ENCODE peak calls at places on chromosomes 7 and 10, in seven cellular contexts. U, V, Z, R, C, Q and X are unnamed samples.

GRCh38 chr7:41698726-41699125 is 4.2 kb downstream of the INHBA start:
- DNase-seq in U (no peak), V (no peak), Z (no peak), R (no peak), C (no peak), Q (no peak), X (no peak)

GRCh38 chr10:71920540-71921318 is 43.5 kb upstream of the CHST3 start:
- DNase-seq in U (no peak), V (no peak), Z (no peak), R (no peak), C (no peak), Q (no peak), X (no peak)

GRCh38 chr7:69736411-69736810 is 138.1 kb downstream of the AUTS2 start:
- DNase-seq in U (no peak), V (peak; percentile 45), Z (no peak), R (no peak), C (no peak), Q (no peak), X (no peak)

GRCh38 chr10:6128591-6129383 is 40.0 kb downstream of the RBM17 start:
- DNase-seq in U (no peak), V (no peak), Z (no peak), R (no peak), C (no peak), Q (no peak), X (no peak)

GRCh38 chr10:42973411-42973810 is 103.5 kb upstream of the RET start:
- DNase-seq in U (no peak), V (no peak), Z (no peak), R (no peak), C (no peak), Q (no peak), X (no peak)

GRCh38 chr7:135098391-135098790 is 49.5 kb upstream of the TMEM140 start:
- DNase-seq in U (no peak), V (no peak), Z (no peak), R (no peak), C (no peak), Q (no peak), X (no peak)

GRCh38 chr10:72272689-72273409 is 875 bp upstream of the DDIT4 start:
- DNase-seq in U (peak; percentile 75), V (peak; percentile 59), Z (peak; percentile 90), R (no peak), C (peak; percentile 65), Q (peak; percentile 98), X (peak; percentile 87)

GRCh38 chr7:157825325-157825724 is 488.5 kb downstream of the DNAJB6 start:
- DNase-seq in U (no peak), V (no peak), Z (no peak), R (no peak), C (no peak), Q (no peak), X (no peak)

GRCh38 chr10:10772411-10772810 is 245.3 kb upstream of the CELF2 start:
- DNase-seq in U (no peak), V (no peak), Z (no peak), R (no peak), C (no peak), Q (no peak), X (no peak)

GRCh38 chr10:33143160-33143728 is 185.2 kb upstream of the ITGB1 start:
- DNase-seq in U (peak; percentile 56), V (no peak), Z (no peak), R (no peak), C (no peak), Q (peak; percentile 49), X (no peak)

GRCh38 chr7:9680713-9681112 is 1247.3 kb downstream of the NXPH1 start:
- DNase-seq in U (no peak), V (no peak), Z (no peak), R (no peak), C (no peak), Q (no peak), X (no peak)

GRCh38 chr7:30246392-30246791 is 38.0 kb upstream of the ZNRF2 start:
- DNase-seq in U (no peak), V (no peak), Z (no peak), R (no peak), C (no peak), Q (no peak), X (no peak)

GRCh38 chr7:16982640-16983103 is 100.9 kb upstream of the AGR3 start:
- DNase-seq in U (peak; percentile 7), V (peak; percentile 57), Z (peak; percentile 19), R (no peak), C (no peak), Q (no peak), X (no peak)

GRCh38 chr10:26579256-26580063 is 118.0 kb upstream of the PDSS1 start:
- DNase-seq in U (no peak), V (no peak), Z (no peak), R (no peak), C (no peak), Q (no peak), X (no peak)

GRCh38 chr10:58371473-58371872 is 13.7 kb upstream of the TFAM start:
- DNase-seq in U (no peak), V (no peak), Z (no peak), R (no peak), C (no peak), Q (no peak), X (no peak)

GRCh38 chr7:157795199-157795598 is 458.4 kb downstream of the DNAJB6 start:
- DNase-seq in U (no peak), V (no peak), Z (no peak), R (no peak), C (no peak), Q (no peak), X (no peak)